ENCODE peak calls at places on chromosome 4, in nine cellular contexts. One of them, this sample, is unnamed.

GRCh38 chr4:54941994-54942552 is 183.3 kb downstream of the KDR start:
- DNase-seq in CD4-positive, alpha-beta T cell: peak; percentile 45
- DNase-seq in GM06990: no peak
- DNase-seq in cardiac muscle cell: peak; percentile 10
- DNase-seq in CD8-positive, alpha-beta T cell: peak; percentile 19
- DNase-seq in hepatocyte: no peak
- DNase-seq in fibroblast of pulmonary artery: peak; percentile 50
- DNase-seq in LNCaP clone FGC: no peak
- DNase-seq in natural killer cell: peak; percentile 48
- DNase-seq in this sample: no peak

GRCh38 chr4:1323635-1324442 is 23.2 kb upstream of the UVSSA start:
- DNase-seq in CD4-positive, alpha-beta T cell: no peak
- DNase-seq in GM06990: no peak
- DNase-seq in cardiac muscle cell: no peak
- DNase-seq in CD8-positive, alpha-beta T cell: no peak
- DNase-seq in hepatocyte: no peak
- DNase-seq in fibroblast of pulmonary artery: peak; percentile 73
- DNase-seq in LNCaP clone FGC: no peak
- DNase-seq in natural killer cell: no peak
- DNase-seq in this sample: peak; percentile 84

GRCh38 chr4:141335166-141335565 is 114.5 kb downstream of the ZNF330 start:
- DNase-seq in CD4-positive, alpha-beta T cell: no peak
- DNase-seq in GM06990: no peak
- DNase-seq in cardiac muscle cell: no peak
- DNase-seq in CD8-positive, alpha-beta T cell: no peak
- DNase-seq in hepatocyte: no peak
- DNase-seq in fibroblast of pulmonary artery: no peak
- DNase-seq in LNCaP clone FGC: no peak
- DNase-seq in natural killer cell: no peak
- DNase-seq in this sample: no peak

GRCh38 chr4:64581422-64581821 is 172.2 kb upstream of the TECRL start:
- DNase-seq in CD4-positive, alpha-beta T cell: no peak
- DNase-seq in GM06990: no peak
- DNase-seq in cardiac muscle cell: no peak
- DNase-seq in CD8-positive, alpha-beta T cell: no peak
- DNase-seq in hepatocyte: peak; percentile 10
- DNase-seq in fibroblast of pulmonary artery: peak; percentile 62
- DNase-seq in LNCaP clone FGC: peak; percentile 47
- DNase-seq in natural killer cell: no peak
- DNase-seq in this sample: peak; percentile 69

GRCh38 chr4:2253160-2254084 is 8.5 kb downstream of the MXD4 start:
- DNase-seq in CD4-positive, alpha-beta T cell: no peak
- DNase-seq in GM06990: peak; percentile 3
- DNase-seq in cardiac muscle cell: no peak
- DNase-seq in CD8-positive, alpha-beta T cell: no peak
- DNase-seq in hepatocyte: no peak
- DNase-seq in fibroblast of pulmonary artery: no peak
- DNase-seq in LNCaP clone FGC: no peak
- DNase-seq in natural killer cell: peak; percentile 14
- DNase-seq in this sample: no peak

GRCh38 chr4:8702020-8702495 is 109.5 kb downstream of the CPZ start:
- DNase-seq in CD4-positive, alpha-beta T cell: no peak
- DNase-seq in GM06990: no peak
- DNase-seq in cardiac muscle cell: no peak
- DNase-seq in CD8-positive, alpha-beta T cell: no peak
- DNase-seq in hepatocyte: no peak
- DNase-seq in fibroblast of pulmonary artery: no peak
- DNase-seq in LNCaP clone FGC: no peak
- DNase-seq in natural killer cell: no peak
- DNase-seq in this sample: no peak

GRCh38 chr4:141807501-141807900 is 171.1 kb downstream of the IL15 start:
- DNase-seq in CD4-positive, alpha-beta T cell: no peak
- DNase-seq in GM06990: no peak
- DNase-seq in cardiac muscle cell: no peak
- DNase-seq in CD8-positive, alpha-beta T cell: no peak
- DNase-seq in hepatocyte: no peak
- DNase-seq in fibroblast of pulmonary artery: no peak
- DNase-seq in LNCaP clone FGC: no peak
- DNase-seq in natural killer cell: no peak
- DNase-seq in this sample: peak; percentile 43

GRCh38 chr4:121177238-121178137 is 13.4 kb upstream of the TNIP3 start:
- DNase-seq in CD4-positive, alpha-beta T cell: no peak
- DNase-seq in GM06990: no peak
- DNase-seq in cardiac muscle cell: no peak
- DNase-seq in CD8-positive, alpha-beta T cell: no peak
- DNase-seq in hepatocyte: no peak
- DNase-seq in fibroblast of pulmonary artery: no peak
- DNase-seq in LNCaP clone FGC: no peak
- DNase-seq in natural killer cell: no peak
- DNase-seq in this sample: no peak

GRCh38 chr4:153577053-153577452 is 107.0 kb upstream of the TLR2 start:
- DNase-seq in CD4-positive, alpha-beta T cell: no peak
- DNase-seq in GM06990: no peak
- DNase-seq in cardiac muscle cell: no peak
- DNase-seq in CD8-positive, alpha-beta T cell: no peak
- DNase-seq in hepatocyte: no peak
- DNase-seq in fibroblast of pulmonary artery: no peak
- DNase-seq in LNCaP clone FGC: no peak
- DNase-seq in natural killer cell: no peak
- DNase-seq in this sample: no peak

GRCh38 chr4:130309221-130309620 is 1213.3 kb downstream of the C4orf33 start:
- DNase-seq in CD4-positive, alpha-beta T cell: no peak
- DNase-seq in GM06990: no peak
- DNase-seq in cardiac muscle cell: no peak
- DNase-seq in CD8-positive, alpha-beta T cell: no peak
- DNase-seq in hepatocyte: no peak
- DNase-seq in fibroblast of pulmonary artery: no peak
- DNase-seq in LNCaP clone FGC: no peak
- DNase-seq in natural killer cell: no peak
- DNase-seq in this sample: no peak

GRCh38 chr4:8698341-8699062 is 105.9 kb downstream of the CPZ start:
- DNase-seq in CD4-positive, alpha-beta T cell: no peak
- DNase-seq in GM06990: no peak
- DNase-seq in cardiac muscle cell: no peak
- DNase-seq in CD8-positive, alpha-beta T cell: no peak
- DNase-seq in hepatocyte: no peak
- DNase-seq in fibroblast of pulmonary artery: no peak
- DNase-seq in LNCaP clone FGC: no peak
- DNase-seq in natural killer cell: no peak
- DNase-seq in this sample: no peak

GRCh38 chr4:120225527-120225926 is 158.9 kb upstream of the MAD2L1 start:
- DNase-seq in CD4-positive, alpha-beta T cell: no peak
- DNase-seq in GM06990: no peak
- DNase-seq in cardiac muscle cell: no peak
- DNase-seq in CD8-positive, alpha-beta T cell: no peak
- DNase-seq in hepatocyte: peak; percentile 16
- DNase-seq in fibroblast of pulmonary artery: no peak
- DNase-seq in LNCaP clone FGC: no peak
- DNase-seq in natural killer cell: no peak
- DNase-seq in this sample: no peak

GRCh38 chr4:101367201-101367600 is 19.9 kb upstream of the PPP3CA start:
- DNase-seq in CD4-positive, alpha-beta T cell: no peak
- DNase-seq in GM06990: no peak
- DNase-seq in cardiac muscle cell: no peak
- DNase-seq in CD8-positive, alpha-beta T cell: no peak
- DNase-seq in hepatocyte: peak; percentile 10
- DNase-seq in fibroblast of pulmonary artery: peak; percentile 85
- DNase-seq in LNCaP clone FGC: no peak
- DNase-seq in natural killer cell: no peak
- DNase-seq in this sample: peak; percentile 16

GRCh38 chr4:97646997-97647396 is 496.3 kb downstream of the STPG2 start:
- DNase-seq in CD4-positive, alpha-beta T cell: no peak
- DNase-seq in GM06990: no peak
- DNase-seq in cardiac muscle cell: no peak
- DNase-seq in CD8-positive, alpha-beta T cell: no peak
- DNase-seq in hepatocyte: peak; percentile 38
- DNase-seq in fibroblast of pulmonary artery: peak; percentile 62
- DNase-seq in LNCaP clone FGC: no peak
- DNase-seq in natural killer cell: no peak
- DNase-seq in this sample: peak; percentile 31

GRCh38 chr4:108114503-108114902 is 54.2 kb downstream of the LEF1 start:
- DNase-seq in CD4-positive, alpha-beta T cell: no peak
- DNase-seq in GM06990: no peak
- DNase-seq in cardiac muscle cell: peak; percentile 79
- DNase-seq in CD8-positive, alpha-beta T cell: no peak
- DNase-seq in hepatocyte: peak; percentile 24
- DNase-seq in fibroblast of pulmonary artery: no peak
- DNase-seq in LNCaP clone FGC: no peak
- DNase-seq in natural killer cell: no peak
- DNase-seq in this sample: no peak

GRCh38 chr4:138308421-138308820 is 66.3 kb upstream of the SLC7A11 start:
- DNase-seq in CD4-positive, alpha-beta T cell: no peak
- DNase-seq in GM06990: no peak
- DNase-seq in cardiac muscle cell: no peak
- DNase-seq in CD8-positive, alpha-beta T cell: no peak
- DNase-seq in hepatocyte: peak; percentile 13
- DNase-seq in fibroblast of pulmonary artery: peak; percentile 41
- DNase-seq in LNCaP clone FGC: no peak
- DNase-seq in natural killer cell: no peak
- DNase-seq in this sample: peak; percentile 96

GRCh38 chr4:3346146-3346545 is 53.3 kb downstream of the RGS12 start:
- DNase-seq in CD4-positive, alpha-beta T cell: peak; percentile 28
- DNase-seq in GM06990: no peak
- DNase-seq in cardiac muscle cell: peak; percentile 74
- DNase-seq in CD8-positive, alpha-beta T cell: no peak
- DNase-seq in hepatocyte: peak; percentile 85
- DNase-seq in fibroblast of pulmonary artery: peak; percentile 90
- DNase-seq in LNCaP clone FGC: peak; percentile 32
- DNase-seq in natural killer cell: no peak
- DNase-seq in this sample: peak; percentile 92

GRCh38 chr4:3343358-3343757 is 50.5 kb downstream of the RGS12 start:
- DNase-seq in CD4-positive, alpha-beta T cell: no peak
- DNase-seq in GM06990: no peak
- DNase-seq in cardiac muscle cell: no peak
- DNase-seq in CD8-positive, alpha-beta T cell: no peak
- DNase-seq in hepatocyte: no peak
- DNase-seq in fibroblast of pulmonary artery: no peak
- DNase-seq in LNCaP clone FGC: no peak
- DNase-seq in natural killer cell: no peak
- DNase-seq in this sample: no peak

GRCh38 chr4:3345384-3345783 is 52.6 kb downstream of the RGS12 start:
- DNase-seq in CD4-positive, alpha-beta T cell: no peak
- DNase-seq in GM06990: no peak
- DNase-seq in cardiac muscle cell: no peak
- DNase-seq in CD8-positive, alpha-beta T cell: no peak
- DNase-seq in hepatocyte: no peak
- DNase-seq in fibroblast of pulmonary artery: no peak
- DNase-seq in LNCaP clone FGC: no peak
- DNase-seq in natural killer cell: no peak
- DNase-seq in this sample: no peak

GRCh38 chr4:3344104-3344503 is 51.3 kb downstream of the RGS12 start:
- DNase-seq in CD4-positive, alpha-beta T cell: no peak
- DNase-seq in GM06990: no peak
- DNase-seq in cardiac muscle cell: no peak
- DNase-seq in CD8-positive, alpha-beta T cell: no peak
- DNase-seq in hepatocyte: no peak
- DNase-seq in fibroblast of pulmonary artery: no peak
- DNase-seq in LNCaP clone FGC: no peak
- DNase-seq in natural killer cell: no peak
- DNase-seq in this sample: no peak

DNA sequence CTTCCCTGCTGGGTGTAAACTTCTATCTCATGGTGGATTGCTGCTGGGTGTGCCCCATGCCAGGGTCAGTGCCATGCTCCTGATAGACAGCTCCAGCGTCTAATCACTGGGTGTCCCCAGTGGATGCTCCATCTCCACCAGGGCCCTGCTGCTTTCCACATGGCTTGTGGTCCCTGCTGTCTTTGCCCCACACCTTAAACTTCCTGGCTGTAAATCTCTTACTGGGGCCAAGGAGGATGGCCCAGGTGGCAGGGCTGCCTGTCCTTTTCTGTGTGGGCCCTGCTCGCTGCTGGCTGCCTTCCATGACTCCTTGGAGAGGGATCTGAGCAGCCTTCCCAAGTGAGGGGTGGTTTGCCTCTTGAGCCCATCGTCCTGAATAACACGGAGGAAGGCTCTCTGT is 51.8 kb downstream of the RGS12 start:
- DNase-seq in CD4-positive, alpha-beta T cell: no peak
- DNase-seq in GM06990: no peak
- DNase-seq in cardiac muscle cell: no peak
- DNase-seq in CD8-positive, alpha-beta T cell: no peak
- DNase-seq in hepatocyte: no peak
- DNase-seq in fibroblast of pulmonary artery: no peak
- DNase-seq in LNCaP clone FGC: no peak
- DNase-seq in natural killer cell: no peak
- DNase-seq in this sample: no peak
- TF ChIP-seq CTCF in CD4-positive, alpha-beta T cell: no peak
- TF ChIP-seq CTCF in GM06990: no peak
- TF ChIP-seq CTCF in cardiac muscle cell: no peak
- TF ChIP-seq CTCF in CD8-positive, alpha-beta T cell: no peak
- TF ChIP-seq CTCF in hepatocyte: no peak
- TF ChIP-seq CTCF in fibroblast of pulmonary artery: no peak
- TF ChIP-seq CTCF in LNCaP clone FGC: no peak
- TF ChIP-seq CTCF in natural killer cell: no peak
- TF ChIP-seq CTCF in this sample: no peak

GRCh38 chr4:14149469-14150030 is 522.0 kb upstream of the BOD1L1 start:
- DNase-seq in CD4-positive, alpha-beta T cell: no peak
- DNase-seq in GM06990: no peak
- DNase-seq in cardiac muscle cell: no peak
- DNase-seq in CD8-positive, alpha-beta T cell: no peak
- DNase-seq in hepatocyte: no peak
- DNase-seq in fibroblast of pulmonary artery: peak; percentile 35
- DNase-seq in LNCaP clone FGC: no peak
- DNase-seq in natural killer cell: no peak
- DNase-seq in this sample: no peak

GRCh38 chr4:14143892-14144291 is 516.4 kb upstream of the BOD1L1 start:
- DNase-seq in CD4-positive, alpha-beta T cell: no peak
- DNase-seq in GM06990: no peak
- DNase-seq in cardiac muscle cell: no peak
- DNase-seq in CD8-positive, alpha-beta T cell: no peak
- DNase-seq in hepatocyte: no peak
- DNase-seq in fibroblast of pulmonary artery: peak; percentile 9
- DNase-seq in LNCaP clone FGC: no peak
- DNase-seq in natural killer cell: no peak
- DNase-seq in this sample: peak; percentile 6
- TF ChIP-seq CTCF in CD4-positive, alpha-beta T cell: no peak
- TF ChIP-seq CTCF in GM06990: peak; percentile 31
- TF ChIP-seq CTCF in cardiac muscle cell: peak; percentile 2
- TF ChIP-seq CTCF in CD8-positive, alpha-beta T cell: no peak
- TF ChIP-seq CTCF in hepatocyte: no peak
- TF ChIP-seq CTCF in fibroblast of pulmonary artery: peak; percentile 18
- TF ChIP-seq CTCF in LNCaP clone FGC: no peak
- TF ChIP-seq CTCF in natural killer cell: no peak
- TF ChIP-seq CTCF in this sample: no peak

GRCh38 chr4:143178923-143179322 is 5.8 kb upstream of the USP38 start:
- DNase-seq in CD4-positive, alpha-beta T cell: no peak
- DNase-seq in GM06990: no peak
- DNase-seq in cardiac muscle cell: no peak
- DNase-seq in CD8-positive, alpha-beta T cell: no peak
- DNase-seq in hepatocyte: no peak
- DNase-seq in fibroblast of pulmonary artery: no peak
- DNase-seq in LNCaP clone FGC: peak; percentile 48
- DNase-seq in natural killer cell: no peak
- DNase-seq in this sample: no peak
- TF ChIP-seq CTCF in CD4-positive, alpha-beta T cell: no peak
- TF ChIP-seq CTCF in GM06990: no peak
- TF ChIP-seq CTCF in cardiac muscle cell: no peak
- TF ChIP-seq CTCF in CD8-positive, alpha-beta T cell: no peak
- TF ChIP-seq CTCF in hepatocyte: no peak
- TF ChIP-seq CTCF in fibroblast of pulmonary artery: no peak
- TF ChIP-seq CTCF in LNCaP clone FGC: peak; percentile 38
- TF ChIP-seq CTCF in natural killer cell: no peak
- TF ChIP-seq CTCF in this sample: no peak

GRCh38 chr4:93996895-93997294 is 168.3 kb downstream of the ATOH1 start:
- DNase-seq in CD4-positive, alpha-beta T cell: no peak
- DNase-seq in GM06990: no peak
- DNase-seq in cardiac muscle cell: no peak
- DNase-seq in CD8-positive, alpha-beta T cell: no peak
- DNase-seq in hepatocyte: no peak
- DNase-seq in fibroblast of pulmonary artery: no peak
- DNase-seq in LNCaP clone FGC: no peak
- DNase-seq in natural killer cell: no peak
- DNase-seq in this sample: no peak

GRCh38 chr4:94000559-94000958 is 172.0 kb downstream of the ATOH1 start:
- DNase-seq in CD4-positive, alpha-beta T cell: no peak
- DNase-seq in GM06990: no peak
- DNase-seq in cardiac muscle cell: no peak
- DNase-seq in CD8-positive, alpha-beta T cell: no peak
- DNase-seq in hepatocyte: no peak
- DNase-seq in fibroblast of pulmonary artery: no peak
- DNase-seq in LNCaP clone FGC: no peak
- DNase-seq in natural killer cell: no peak
- DNase-seq in this sample: peak; percentile 1
- TF ChIP-seq CTCF in CD4-positive, alpha-beta T cell: no peak
- TF ChIP-seq CTCF in GM06990: no peak
- TF ChIP-seq CTCF in cardiac muscle cell: no peak
- TF ChIP-seq CTCF in CD8-positive, alpha-beta T cell: no peak
- TF ChIP-seq CTCF in hepatocyte: no peak
- TF ChIP-seq CTCF in fibroblast of pulmonary artery: no peak
- TF ChIP-seq CTCF in LNCaP clone FGC: peak; percentile 33
- TF ChIP-seq CTCF in natural killer cell: no peak
- TF ChIP-seq CTCF in this sample: no peak

This sample was measured in MCF 10A.